ENCODE peak calls at places on chromosomes 12 and 14, in six cellular contexts. G is breast epithelium, O is RWPE1, S is MM.1S, Z is thyroid gland, A is Peyer's patch. X is an unnamed sample.

GRCh38 chr12:67426067-67426466 is 156.9 kb downstream of the CAND1 start:
- DNase-seq in G (no peak), O (no peak), A (no peak), S (no peak), Z (peak), X (no peak)

GRCh38 chr12:56158926-56159461 is 835 bp downstream of the MYL6 start:
- DNase-seq in O (peak), S (peak), Z (peak), G (peak), A (peak), X (peak)

GRCh38 chr14:75539165-75539561 is 16.9 kb downstream of the BATF start:
- DNase-seq in A (no peak), Z (no peak), S (no peak), G (no peak), O (no peak), X (no peak)

GRCh38 chr12:93122089-93122488 is 193.0 kb upstream of the EEA1 start:
- DNase-seq in S (no peak), Z (no peak), A (no peak), O (peak), G (no peak), X (no peak)

GRCh38 chr12:67910360-67911292 is 78.6 kb upstream of the IFNG-AS1 start:
- DNase-seq in G (no peak), Z (no peak), O (peak), A (no peak), S (no peak), X (no peak)

GRCh38 chr12:13339538-13339937 is 143.0 kb downstream of the EMP1 start:
- DNase-seq in G (no peak), A (no peak), S (no peak), Z (no peak), O (peak), X (no peak)

GRCh38 chr12:54138219-54138618 is 50.6 kb downstream of the SMUG1 start:
- DNase-seq in O (no peak), G (no peak), Z (no peak), S (no peak), A (peak), X (no peak)

GRCh38 chr14:75182820-75183219 is 6.4 kb upstream of the TMED10 start:
- DNase-seq in S (no peak), Z (peak), A (no peak), O (no peak), G (no peak), X (no peak)

GRCh38 chr14:19823765-19824164 is 20.2 kb downstream of the OR4N2 start:
- DNase-seq in Z (no peak), O (peak), G (no peak), S (no peak), A (no peak), X (no peak)

GRCh38 chr12:109731231-109731731 is 17.7 kb downstream of the FAM222A start:
- DNase-seq in S (no peak), G (peak), A (peak), Z (no peak), O (no peak), X (no peak)

GRCh38 chr12:51482808-51483532 is 58.3 kb downstream of the SLC4A8 start:
- DNase-seq in O (no peak), Z (no peak), G (no peak), S (peak), A (no peak), X (no peak)

GRCh38 chr12:128079476-128079875 is 187.5 kb upstream of the TMEM132C start:
- DNase-seq in S (no peak), G (no peak), A (no peak), O (no peak), Z (no peak), X (no peak)

GRCh38 chr12:51351913-51352532 is 5.5 kb upstream of the CELA1 start:
- DNase-seq in Z (peak), O (no peak), A (peak), S (no peak), G (no peak), X (no peak)

DNA sequence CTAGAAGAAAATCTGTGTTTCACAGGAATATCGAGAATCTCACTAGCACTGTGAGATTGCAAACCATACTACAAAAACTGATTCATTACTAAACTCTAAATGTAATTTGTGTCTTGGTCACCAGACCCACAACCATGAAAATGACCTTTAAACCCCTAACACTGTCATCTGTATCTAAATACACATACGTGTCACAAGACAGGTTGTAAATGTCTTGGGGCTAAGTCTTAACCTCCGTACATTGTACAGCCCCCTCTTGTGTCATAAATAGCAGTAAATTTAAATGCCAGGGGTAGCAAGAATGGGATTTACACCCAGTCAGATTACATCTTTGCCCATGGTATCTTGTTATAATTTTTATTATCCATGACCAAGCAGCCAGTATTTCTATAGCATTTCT is 117.3 kb downstream of the GPR135 start:
- DNase-seq in A (no peak), G (no peak), Z (no peak), O (no peak), S (no peak), X (no peak)
- H3K27ac ChIP-seq in A (peak), G (peak), Z (no peak), O (no peak), S (no peak), X (no peak)

DNA sequence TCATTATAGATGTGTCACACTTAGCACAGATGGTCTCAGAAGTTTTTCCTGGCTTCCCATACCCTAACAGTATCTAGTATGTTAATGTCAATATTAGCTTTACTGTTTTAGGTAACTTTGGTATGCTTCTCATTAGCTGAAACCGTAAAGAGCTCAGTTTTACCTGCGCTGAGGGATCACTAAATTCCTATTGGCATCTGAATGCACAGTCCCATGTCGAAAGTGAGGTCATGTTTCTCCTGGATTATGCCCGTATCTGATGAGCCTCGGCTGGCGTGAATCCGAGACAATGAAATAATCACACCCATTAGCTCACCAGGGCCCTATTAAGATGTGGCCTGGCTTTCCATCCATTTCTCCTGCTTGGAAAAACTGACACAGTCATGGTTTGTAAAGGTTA is 418.2 kb downstream of the ZFP36L1 start:
- DNase-seq in S (no peak), A (no peak), Z (no peak), G (no peak), O (no peak), X (no peak)
- H3K27ac ChIP-seq in S (no peak), A (no peak), Z (no peak), G (peak), O (no peak), X (no peak)

DNA sequence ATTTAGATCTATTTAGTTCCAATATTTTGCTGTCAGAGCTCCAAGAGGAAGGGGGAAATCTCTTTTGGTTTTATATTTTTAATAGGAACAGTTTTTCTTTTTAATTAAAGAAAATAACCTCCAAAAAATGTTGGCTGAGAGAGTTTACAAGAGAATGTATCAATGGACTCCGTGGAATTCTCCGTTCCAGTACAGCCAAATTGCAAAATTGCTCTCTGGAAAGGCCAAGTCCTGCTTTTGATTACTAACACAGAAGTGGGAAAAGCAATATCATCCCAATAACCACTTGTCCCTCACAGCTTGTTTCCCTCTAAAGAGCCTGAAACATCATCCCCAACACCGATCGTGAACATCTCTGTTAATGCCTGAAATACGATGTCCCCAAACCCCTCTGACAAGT is 36.9 kb downstream of the TBX5 start:
- DNase-seq in A (no peak), G (no peak), S (no peak), O (no peak), Z (no peak), X (no peak)
- H3K27ac ChIP-seq in A (no peak), G (peak), S (no peak), O (no peak), Z (no peak), X (no peak)

DNA sequence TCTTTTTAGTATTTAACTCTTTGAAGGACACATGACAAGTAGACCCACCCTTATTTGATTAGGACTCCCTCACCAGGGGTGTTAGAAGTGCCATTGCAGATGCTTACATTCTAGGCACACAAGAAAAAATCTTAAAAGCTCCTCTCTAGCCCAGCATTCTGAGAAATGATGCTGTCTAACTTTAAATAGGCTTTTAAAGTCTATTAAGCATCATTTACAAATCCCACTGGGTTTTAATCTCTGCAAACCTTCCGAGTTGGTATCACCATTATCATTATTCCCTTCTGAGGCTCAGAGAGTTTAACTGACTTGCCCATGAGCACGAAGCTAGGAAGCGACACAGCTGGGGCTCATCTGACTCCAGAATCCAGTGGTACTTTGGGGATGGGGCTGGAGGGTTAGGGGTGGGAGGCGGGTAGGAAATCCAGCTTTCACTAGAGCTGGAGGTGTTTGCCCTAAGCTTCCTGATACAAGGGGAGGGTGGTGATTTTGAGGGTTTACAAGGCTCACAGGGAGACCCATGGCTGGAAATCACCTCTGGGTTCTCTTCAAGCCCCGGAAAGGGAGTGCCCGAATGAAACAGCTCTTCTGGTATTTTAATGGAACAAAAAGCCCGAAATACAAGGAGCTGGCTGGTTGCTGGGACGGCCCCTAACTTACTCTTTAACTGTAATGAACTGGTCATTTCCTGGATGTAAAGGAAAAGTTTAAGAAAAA is 109.2 kb upstream of the FUT8 start:
- DNase-seq in O (peak), S (no peak), G (no peak), Z (no peak), A (no peak), X (no peak)
- H3K27ac ChIP-seq in O (no peak), S (no peak), G (no peak), Z (no peak), A (no peak), X (peak)

GRCh38 chr14:93375673-93376156 is 28.7 kb downstream of the COX8C start:
- DNase-seq in G (no peak), S (peak), A (no peak), Z (no peak), O (no peak), X (no peak)
- H3K27ac ChIP-seq in G (no peak), S (no peak), A (no peak), Z (no peak), O (no peak), X (no peak)

GRCh38 chr14:102256691-102257090 is 48.3 kb downstream of the MOK start:
- DNase-seq in A (no peak), G (no peak), O (no peak), Z (no peak), S (no peak), X (no peak)

GRCh38 chr14:102258136-102258535 is 46.8 kb downstream of the MOK start:
- DNase-seq in G (no peak), A (no peak), O (no peak), S (no peak), Z (no peak), X (no peak)

GRCh38 chr14:102252834-102253801 is 51.8 kb downstream of the MOK start:
- DNase-seq in Z (no peak), G (no peak), S (no peak), O (no peak), A (no peak), X (no peak)

GRCh38 chr14:102251161-102251560 is 53.8 kb downstream of the MOK start:
- DNase-seq in S (no peak), Z (no peak), A (no peak), O (no peak), G (no peak), X (no peak)

DNA sequence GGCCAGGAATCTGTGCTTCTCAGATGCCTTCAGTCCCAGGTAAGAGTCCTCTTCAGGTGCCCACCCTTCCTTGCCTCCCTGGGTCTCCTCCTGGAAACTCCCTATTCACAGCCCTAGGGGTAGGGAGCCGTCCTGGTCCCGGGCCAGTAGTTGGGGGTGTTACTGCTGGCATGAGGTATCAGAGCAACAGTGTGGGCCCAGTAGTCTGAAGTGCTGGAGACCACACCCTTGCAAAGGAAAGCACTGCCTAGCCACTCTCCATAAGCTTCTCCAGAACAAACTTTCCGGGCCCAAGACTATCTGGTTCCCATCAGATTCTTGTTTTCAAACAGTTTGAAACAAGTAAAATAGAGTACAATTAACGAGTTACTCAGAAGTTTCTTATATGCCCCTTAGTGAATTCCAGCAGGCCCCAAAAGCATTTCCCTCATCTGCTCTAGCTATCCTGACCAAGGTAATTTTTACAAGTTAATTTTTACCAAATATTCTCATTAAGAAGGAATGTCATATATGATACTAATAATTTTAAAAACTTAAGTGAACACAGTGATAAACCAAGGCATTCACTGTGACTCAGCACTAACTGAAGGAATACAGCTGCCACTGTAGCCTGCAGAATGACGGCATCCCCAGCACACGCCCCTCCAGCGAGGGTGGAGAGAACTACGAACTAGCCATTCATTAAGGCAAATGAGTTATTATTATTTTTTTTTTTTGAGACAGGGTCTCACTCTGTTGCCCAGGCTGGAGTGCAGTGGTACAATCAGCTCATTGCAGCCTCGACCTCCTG is 49.4 kb downstream of the MOK start:
- DNase-seq in O (peak), A (no peak), Z (no peak), S (no peak), G (peak), X (no peak)
- H3K27ac ChIP-seq in O (peak), A (peak), Z (peak), S (no peak), G (no peak), X (no peak)

GRCh38 chr12:131283191-131283861 is 329.6 kb downstream of the ADGRD1 start:
- DNase-seq in Z (no peak), A (peak), O (no peak), S (no peak), G (no peak), X (no peak)
- H3K27ac ChIP-seq in Z (no peak), A (no peak), O (no peak), S (no peak), G (no peak), X (no peak)

GRCh38 chr14:61439779-61440418 is 118.5 kb downstream of the PRKCH start:
- DNase-seq in S (no peak), A (no peak), O (no peak), G (no peak), Z (no peak), X (no peak)
- H3K27ac ChIP-seq in S (no peak), A (peak), O (peak), G (peak), Z (peak), X (peak)

DNA sequence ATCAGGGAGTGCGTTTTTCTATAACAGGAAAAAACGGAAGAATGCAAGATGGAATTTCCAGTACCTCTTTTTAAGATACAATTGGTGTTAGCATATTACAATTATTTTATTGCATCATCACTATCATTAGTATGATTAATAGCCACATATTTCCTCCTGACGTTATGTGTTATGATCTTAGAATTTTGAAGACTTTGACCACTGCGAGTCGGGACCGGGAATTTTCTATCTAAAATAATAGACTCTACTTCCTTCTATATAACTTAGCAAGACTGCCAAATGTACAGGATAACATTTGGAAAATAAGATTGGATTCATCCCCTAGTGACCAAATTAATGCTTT is 717 bp upstream of the SAV1 start:
- DNase-seq in G (no peak), A (no peak), S (no peak), O (no peak), Z (no peak), X (no peak)
- H3K27ac ChIP-seq in G (peak), A (peak), S (no peak), O (peak), Z (peak), X (peak)

X was measured in caudate nucleus.